ENCODE peak calls at places on chromosomes 4 and X, in seven cellular contexts. R, N, C, Q, B, M and I are unnamed samples.

GRCh38 chr4:78057600-78058560 is 757 bp downstream of the FRAS1 start:
- DNase-seq in Q (peak; percentile 45), C (peak; percentile 36), B (peak; percentile 38), M (peak; percentile 48), R (peak; percentile 13), N (peak; percentile 69), I (peak; percentile 42)

GRCh38 chr4:161658658-161659057 is 505.1 kb downstream of the FSTL5 start:
- DNase-seq in N (no peak), R (no peak), B (no peak), C (no peak), Q (no peak), M (no peak), I (no peak)

GRCh38 chr4:110249687-110250387 is 51.4 kb upstream of the ELOVL6 start:
- DNase-seq in N (no peak), R (no peak), Q (no peak), M (no peak), B (peak; percentile 76), C (no peak), I (no peak)

GRCh38 chrX:53018627-53019026 is 30.0 kb upstream of the GPR173 start:
- DNase-seq in N (no peak), Q (no peak), R (no peak), B (peak; percentile 8), C (no peak), M (no peak), I (no peak)

GRCh38 chr4:37715889-37716402 is 29.8 kb upstream of the RELL1 start:
- DNase-seq in Q (peak; percentile 19), M (no peak), R (peak; percentile 66), B (peak; percentile 57), N (peak; percentile 59), C (no peak), I (no peak)

GRCh38 chr4:36786519-36786918 is 458.0 kb upstream of the NWD2 start:
- DNase-seq in M (no peak), Q (no peak), B (no peak), C (no peak), R (no peak), N (no peak), I (no peak)

GRCh38 chr4:174134361-174134760 is 149.1 kb downstream of the FBXO8 start:
- DNase-seq in M (no peak), Q (no peak), R (no peak), B (no peak), C (no peak), N (no peak), I (peak; percentile 17)

GRCh38 chrX:2705036-2705435 is 13.9 kb downstream of the CD99 start:
- DNase-seq in N (no peak), R (no peak), Q (peak; percentile 62), C (peak; percentile 61), B (peak; percentile 50), M (no peak), I (peak; percentile 60)

GRCh38 chr4:101790521-101791188 is at the start of gene BANK1:
- DNase-seq in B (no peak), M (peak; percentile 83), Q (peak; percentile 28), R (peak; percentile 2), C (peak; percentile 18), N (peak; percentile 64), I (peak; percentile 25)

GRCh38 chr4:86935833-86936721 is 1.3 kb downstream of the AFF1 start:
- DNase-seq in M (peak; percentile 88), B (peak; percentile 70), Q (peak; percentile 39), N (peak; percentile 75), C (peak; percentile 42), R (peak; percentile 57), I (peak; percentile 60)

GRCh38 chrX:30488092-30488491 is 89.5 kb downstream of the TASL start:
- DNase-seq in B (peak; percentile 37), Q (no peak), C (no peak), N (peak; percentile 15), R (peak; percentile 1), M (no peak), I (peak; percentile 11)

GRCh38 chr4:149718500-149718899 is 97.1 kb downstream of the IQCM start:
- DNase-seq in C (no peak), Q (no peak), M (no peak), B (no peak), R (no peak), N (no peak), I (peak; percentile 23)

GRCh38 chrX:49129427-49129826 is 5.9 kb upstream of the GPKOW start:
- DNase-seq in R (no peak), Q (no peak), M (no peak), N (no peak), B (no peak), C (no peak), I (no peak)

GRCh38 chr4:121675715-121676114 is 21.1 kb downstream of the ANXA5 start:
- DNase-seq in M (no peak), B (peak; percentile 27), R (peak; percentile 61), C (no peak), N (peak; percentile 64), Q (no peak), I (peak; percentile 35)

GRCh38 chrX:140439455-140439854 is 65.4 kb downstream of the SOX3 start:
- DNase-seq in M (no peak), N (peak; percentile 49), B (no peak), Q (no peak), C (no peak), R (no peak), I (no peak)

GRCh38 chrX:12581546-12581945 is 209.7 kb upstream of the PRPS2 start:
- DNase-seq in N (no peak), B (no peak), M (no peak), R (no peak), Q (no peak), C (no peak), I (no peak)

GRCh38 chr4:148056879-148057278 is 325.0 kb downstream of the ARHGAP10 start:
- DNase-seq in C (peak; percentile 45), R (peak; percentile 77), B (peak; percentile 80), Q (peak; percentile 53), N (no peak), M (peak; percentile 94), I (peak; percentile 51)
- TF ChIP-seq CTCF in C (peak; percentile 31), R (no peak), B (no peak), Q (no peak), N (no peak), M (peak; percentile 91), I (no peak)

DNA sequence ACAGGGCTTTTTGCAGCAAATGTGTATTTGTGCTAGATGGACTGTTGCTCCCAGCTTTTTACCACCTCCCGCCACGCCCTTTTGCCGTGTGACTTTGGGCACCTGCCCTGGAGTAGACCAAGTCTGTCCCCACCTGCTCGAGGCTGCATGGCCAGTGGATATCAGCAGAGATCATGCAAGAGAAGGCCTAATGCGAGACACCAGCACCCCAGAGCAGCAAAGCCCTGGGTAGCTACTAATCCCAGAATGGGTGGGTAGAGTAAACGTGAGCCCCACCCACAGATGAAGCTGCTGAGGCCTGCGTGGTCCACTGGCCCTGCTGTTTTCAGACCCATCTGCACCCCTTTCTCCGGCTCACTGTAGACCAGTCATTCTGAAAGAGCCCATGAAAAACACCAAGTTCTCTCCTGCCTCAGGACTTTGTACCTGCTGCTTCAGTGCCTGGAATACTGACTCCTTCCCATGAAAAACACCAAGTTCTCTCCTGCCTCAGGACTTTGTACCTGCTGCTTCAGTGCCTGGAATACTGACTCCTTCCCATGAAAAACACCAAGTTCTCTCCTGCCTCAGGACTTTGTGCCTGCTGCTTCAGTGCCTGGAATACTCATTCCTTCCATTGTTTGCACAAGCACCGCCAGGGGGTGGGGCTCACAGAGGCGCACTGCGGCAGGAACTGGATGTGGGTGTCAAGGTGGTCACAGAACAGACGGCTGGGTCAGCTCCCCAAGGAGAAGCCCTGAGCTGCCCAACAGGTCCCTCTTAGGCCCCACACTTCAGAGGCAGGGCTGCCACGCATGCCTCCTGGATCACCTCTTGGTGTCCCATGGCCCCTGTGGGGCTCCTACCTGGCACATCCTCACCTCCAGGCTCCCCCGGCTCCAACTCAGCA is 5.1 kb upstream of the TNIP2 start:
- DNase-seq in C (no peak), R (no peak), N (peak; percentile 80), B (no peak), Q (no peak), M (no peak), I (no peak)
- TF ChIP-seq CTCF in C (peak; percentile 24), R (peak; percentile 10), N (no peak), B (no peak), Q (no peak), M (no peak), I (peak; percentile 9)

GRCh38 chr4:119136541-119136940 is 909 bp downstream of the MYOZ2 start:
- DNase-seq in C (no peak), Q (no peak), B (peak; percentile 61), M (no peak), R (peak; percentile 17), N (no peak), I (no peak)
- TF ChIP-seq CTCF in C (no peak), Q (no peak), B (peak; percentile 30), M (no peak), R (no peak), N (no peak), I (no peak)

GRCh38 chr4:159698336-159698735 is 595.5 kb downstream of the RAPGEF2 start:
- DNase-seq in C (no peak), M (no peak), N (no peak), Q (no peak), B (no peak), R (no peak), I (no peak)

GRCh38 chr4:159697322-159698283 is 594.7 kb downstream of the RAPGEF2 start:
- DNase-seq in B (no peak), C (no peak), M (no peak), N (no peak), Q (no peak), R (no peak), I (no peak)
- TF ChIP-seq CTCF in B (no peak), C (no peak), M (no peak), N (no peak), Q (no peak), R (no peak), I (no peak)

GRCh38 chrX:3820170-3820569 is 106.7 kb upstream of the PRKX start:
- DNase-seq in N (peak; percentile 36), B (peak; percentile 77), C (no peak), M (no peak), Q (no peak), R (peak; percentile 93), I (peak; percentile 69)

GRCh38 chrX:3811331-3812311 is 98.2 kb upstream of the PRKX start:
- DNase-seq in R (peak; percentile 58), N (peak; percentile 52), B (peak; percentile 58), C (no peak), M (peak; percentile 58), Q (peak; percentile 21), I (peak; percentile 50)

DNA sequence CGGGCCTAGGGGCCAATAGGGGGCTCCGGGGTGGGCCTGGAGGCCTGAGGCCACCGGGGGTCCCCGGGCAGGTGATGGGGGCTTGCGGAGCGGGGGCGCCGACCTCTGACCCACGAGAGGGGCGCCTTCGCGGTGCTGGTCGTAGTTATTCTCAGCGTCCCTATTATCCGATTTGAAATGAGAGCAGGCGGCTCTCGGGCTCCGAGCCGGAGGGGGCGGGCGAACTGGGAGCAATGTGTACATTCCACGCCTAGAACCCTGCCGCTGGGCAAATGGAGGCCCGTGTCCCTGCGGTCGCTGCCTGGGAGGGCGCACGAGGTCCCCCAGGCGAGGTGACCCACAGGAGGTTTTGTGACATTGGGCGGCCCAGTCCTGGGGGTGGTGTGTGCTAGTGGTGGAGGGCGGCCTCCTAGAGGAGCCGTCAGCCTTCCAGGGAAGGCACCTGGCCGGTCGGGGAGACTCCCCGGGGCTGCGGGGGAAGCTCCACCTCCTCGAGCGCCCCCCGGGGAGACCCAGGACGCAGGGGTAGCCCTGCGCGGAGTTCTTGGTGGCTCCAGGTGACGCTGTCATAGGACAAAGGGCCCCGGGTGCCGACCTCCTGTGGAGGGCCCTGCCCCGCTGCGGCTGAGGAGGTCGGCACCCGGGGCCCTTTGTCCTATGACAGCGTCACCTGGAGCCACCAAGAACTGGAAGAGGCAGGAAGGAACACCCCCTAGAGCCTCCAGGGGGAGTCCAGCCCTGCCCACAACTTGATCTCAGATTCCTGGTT is 102.6 kb upstream of the PRKX start:
- DNase-seq in B (peak; percentile 28), N (peak; percentile 65), M (peak; percentile 56), C (peak; percentile 46), R (peak; percentile 12), Q (peak; percentile 23), I (peak; percentile 17)
- TF ChIP-seq CTCF in B (peak; percentile 10), N (no peak), M (peak; percentile 24), C (no peak), R (no peak), Q (no peak), I (peak; percentile 16)